ENCODE peak calls at places on chromosomes 4 and X, in eight cellular contexts. E, J, C, V, G, U, W and D are unnamed samples.

GRCh38 chr4:177119021-177119461 is 190.6 kb upstream of the NEIL3 start:
- DNase-seq in C (no peak), W (no peak), G (no peak), U (no peak), J (no peak), V (no peak), E (no peak), D (no peak)

GRCh38 chr4:23932935-23933334 is 43.1 kb upstream of the PPARGC1A start:
- DNase-seq in E (peak), C (no peak), V (no peak), U (no peak), G (peak), J (no peak), W (no peak), D (no peak)

GRCh38 chr4:114780205-114780604 is 181.6 kb downstream of the UGT8 start:
- DNase-seq in U (no peak), G (peak), W (peak), J (no peak), V (no peak), C (no peak), E (peak), D (no peak)

GRCh38 chr4:100722866-100723459 is 205.1 kb upstream of the EMCN start:
- DNase-seq in G (no peak), U (no peak), J (no peak), W (no peak), C (no peak), V (no peak), E (no peak), D (no peak)

GRCh38 chr4:10296730-10297129 is 160.5 kb downstream of the ZNF518B start:
- DNase-seq in C (no peak), V (no peak), U (no peak), J (no peak), E (peak), G (peak), W (no peak), D (no peak)

GRCh38 chr4:121070274-121070673 is 2.1 kb downstream of the NDNF start:
- DNase-seq in C (peak), V (no peak), U (no peak), J (no peak), G (no peak), W (no peak), E (no peak), D (no peak)

GRCh38 chrX:48045410-48046311 is 25.8 kb downstream of the ZNF630 start:
- DNase-seq in V (no peak), E (peak), W (no peak), G (peak), J (no peak), C (no peak), U (no peak), D (no peak)

GRCh38 chr4:87078987-87079469 is 141.4 kb downstream of the KLHL8 start:
- DNase-seq in C (no peak), E (no peak), W (no peak), J (no peak), V (no peak), U (no peak), G (peak), D (no peak)

GRCh38 chr4:84852081-84852480 is 114.4 kb downstream of the WDFY3 start:
- DNase-seq in G (peak), J (no peak), W (peak), U (no peak), E (no peak), V (no peak), C (no peak), D (no peak)

GRCh38 chr4:5366421-5366820 is 315.1 kb downstream of the STK32B start:
- DNase-seq in G (no peak), J (no peak), V (no peak), W (no peak), C (no peak), E (peak), U (no peak), D (no peak)

GRCh38 chr4:123462007-123462406 is 65.4 kb downstream of the SPRY1 start:
- DNase-seq in C (no peak), U (no peak), J (no peak), E (no peak), V (no peak), W (no peak), G (no peak), D (no peak)

GRCh38 chr4:76305971-76306881 is at the start of gene STBD1:
- DNase-seq in C (peak), J (no peak), E (peak), U (peak), G (peak), W (peak), V (no peak), D (peak)

GRCh38 chrX:28649541-28649940 is 62.3 kb downstream of the IL1RAPL1 start:
- DNase-seq in U (no peak), E (no peak), V (no peak), J (no peak), W (no peak), C (no peak), G (no peak), D (no peak)

GRCh38 chr4:143654571-143654970 is 45.9 kb downstream of the FREM3 start:
- DNase-seq in V (no peak), E (no peak), J (no peak), G (no peak), U (no peak), C (no peak), W (no peak), D (no peak)

GRCh38 chrX:46621572-46621971 is 48.0 kb downstream of the CHST7 start:
- DNase-seq in J (no peak), V (no peak), U (no peak), E (no peak), C (no peak), W (no peak), G (no peak), D (no peak)

GRCh38 chrX:7218321-7219152 is 70.6 kb upstream of the PUDP start:
- DNase-seq in W (no peak), J (no peak), G (no peak), E (no peak), U (no peak), V (no peak), C (no peak), D (no peak)

GRCh38 chrX:106415276-106415895 is 196.4 kb upstream of the RADX start:
- DNase-seq in C (no peak), U (no peak), E (no peak), W (peak), J (no peak), V (no peak), G (peak), D (no peak)

GRCh38 chr4:4995103-4995761 is 24.0 kb downstream of the CYTL1 start:
- DNase-seq in J (no peak), E (peak), U (peak), G (peak), W (peak), V (no peak), C (peak), D (peak)

GRCh38 chr4:122584517-122584916 is 36.3 kb downstream of the IL21 start:
- DNase-seq in E (no peak), V (no peak), W (no peak), C (no peak), G (peak), J (no peak), U (no peak), D (no peak)

GRCh38 chr4:169975131-169975836 is 50.9 kb downstream of the MFAP3L start:
- DNase-seq in E (no peak), J (no peak), G (no peak), C (no peak), V (no peak), W (no peak), U (no peak), D (no peak)

GRCh38 chr4:139922625-139923024 is 231.4 kb downstream of the MAML3 start:
- DNase-seq in E (no peak), U (no peak), V (no peak), G (peak), W (no peak), J (no peak), C (no peak), D (no peak)

GRCh38 chr4:5895287-5895686 is 2.4 kb upstream of the CRMP1 start:
- DNase-seq in J (no peak), E (no peak), U (no peak), V (no peak), C (no peak), W (no peak), G (no peak), D (no peak)

GRCh38 chrX:21408776-21409175 is 34.6 kb downstream of the CNKSR2 start:
- DNase-seq in E (no peak), C (no peak), U (no peak), J (no peak), G (no peak), W (no peak), V (no peak), D (no peak)

GRCh38 chrX:102154900-102155805 is 624 bp downstream of the BEX5 start:
- DNase-seq in J (no peak), V (no peak), G (peak), W (no peak), U (no peak), E (no peak), C (peak), D (peak)

GRCh38 chr4:140330311-140330900 is 43.0 kb upstream of the SCOC start:
- DNase-seq in W (no peak), G (peak), U (no peak), V (no peak), C (no peak), J (no peak), E (no peak), D (no peak)

GRCh38 chr4:139297001-139297410 is 4.3 kb upstream of the NAA15 start:
- DNase-seq in U (no peak), E (no peak), C (no peak), G (peak), J (no peak), V (no peak), W (no peak), D (no peak)

GRCh38 chrX:113048480-113048879 is 207.8 kb upstream of the AMOT start:
- DNase-seq in C (no peak), E (no peak), W (no peak), U (no peak), V (no peak), G (no peak), J (no peak), D (no peak)

GRCh38 chr4:7788687-7789425 is 150.8 kb downstream of the AFAP1 start:
- DNase-seq in V (no peak), C (no peak), G (no peak), U (peak), W (no peak), J (no peak), E (no peak), D (no peak)

GRCh38 chr4:108483077-108483476 is 137.3 kb upstream of the RPL34 start:
- DNase-seq in G (peak), J (no peak), E (no peak), W (no peak), C (no peak), U (no peak), V (no peak), D (no peak)

GRCh38 chr4:98921292-98921691 is 7.6 kb downstream of the EIF4E start:
- DNase-seq in U (no peak), W (no peak), J (no peak), C (no peak), E (no peak), V (no peak), G (no peak), D (no peak)

GRCh38 chr4:177699365-177700213 is 257.4 kb upstream of the AGA start:
- DNase-seq in G (peak), C (no peak), J (no peak), W (no peak), V (no peak), E (no peak), U (no peak), D (no peak)

GRCh38 chr4:153649572-153649991 is 34.5 kb upstream of the TLR2 start:
- DNase-seq in C (no peak), G (peak), W (no peak), U (no peak), J (no peak), E (no peak), V (no peak), D (no peak)